ENCODE peak calls at places on chromosomes 16 and 17, in eight cellular contexts. H, U, S, N, A, G, T and O are unnamed samples. For H3K27me3, the result is how much of the 10 kb centered on the place peaks cover.

GRCh38 chr17:10149573-10150399 is 48.6 kb downstream of the GAS7 start:
- DNase-seq in H (no peak), U (peak), S (no peak), N (peak), A (peak), G (no peak), T (peak), O (no peak)

GRCh38 chr17:62140836-62141235 is 75.8 kb upstream of the MED13 start:
- DNase-seq in H (no peak), U (no peak), S (no peak), N (no peak), A (no peak), G (no peak), T (peak), O (no peak)

GRCh38 chr17:65049085-65049756 is 7.3 kb downstream of the GNA13 start:
- DNase-seq in H (no peak), U (no peak), S (no peak), N (no peak), A (no peak), G (no peak), T (no peak), O (no peak)

GRCh38 chr17:30236297-30236624 is 764 bp upstream of the SLC6A4 start:
- DNase-seq in H (no peak), U (no peak), S (no peak), N (no peak), A (no peak), G (no peak), T (no peak), O (no peak)

GRCh38 chr17:79473111-79473835 is 137.6 kb downstream of the RBFOX3 start:
- DNase-seq in H (no peak), U (no peak), S (no peak), N (peak), A (peak), G (no peak), T (no peak), O (no peak)

GRCh38 chr17:35315283-35315682 is 58.1 kb downstream of the SLFN11 start:
- DNase-seq in H (no peak), U (no peak), S (no peak), N (peak), A (peak), G (peak), T (peak), O (no peak)

GRCh38 chr16:3974751-3975150 is 94.2 kb upstream of the CREBBP start:
- DNase-seq in H (no peak), U (no peak), S (no peak), N (no peak), A (no peak), G (no peak), T (no peak), O (no peak)

GRCh38 chr17:48155889-48156670 is 48.5 kb downstream of the SNX11 start:
- DNase-seq in H (no peak), U (no peak), S (no peak), N (no peak), A (no peak), G (no peak), T (no peak), O (no peak)

GRCh38 chr16:57194512-57194911 is 8.4 kb downstream of the RSPRY1 start:
- DNase-seq in H (peak), U (no peak), S (no peak), N (peak), A (peak), G (no peak), T (no peak), O (no peak)

GRCh38 chr17:73713136-73713535 is 68.9 kb upstream of the SDK2 start:
- DNase-seq in H (no peak), U (no peak), S (no peak), N (no peak), A (no peak), G (no peak), T (no peak), O (no peak)

GRCh38 chr17:8470447-8471047 is 34.9 kb downstream of the NDEL1 start:
- DNase-seq in H (no peak), U (no peak), S (peak), N (no peak), A (peak), G (peak), T (no peak), O (no peak)

GRCh38 chr17:17127730-17128291 is 78.3 kb downstream of the PLD6 start:
- DNase-seq in H (no peak), U (no peak), S (no peak), N (no peak), A (no peak), G (no peak), T (no peak), O (no peak)

GRCh38 chr17:38967290-38967738 is at the start of gene FBXO47:
- DNase-seq in H (no peak), U (no peak), S (peak), N (no peak), A (peak), G (peak), T (peak), O (peak)

GRCh38 chr17:75897076-75898019 is 597 bp upstream of the TRIM65 start:
- DNase-seq in H (no peak), U (no peak), S (no peak), N (no peak), A (no peak), G (no peak), T (no peak), O (no peak)

GRCh38 chr16:4604401-4604800 is 10.3 kb downstream of the UBALD1 start:
- DNase-seq in H (peak), U (no peak), S (no peak), N (no peak), A (no peak), G (no peak), T (no peak), O (no peak)

GRCh38 chr16:3292604-3293003 is 9.3 kb downstream of the ZNF263 start:
- DNase-seq in H (no peak), U (no peak), S (no peak), N (peak), A (peak), G (no peak), T (no peak), O (no peak)

GRCh38 chr16:730666-731509 is 4.0 kb downstream of the HAGHL start:
- DNase-seq in H (no peak), U (no peak), S (no peak), N (no peak), A (no peak), G (no peak), T (no peak), O (no peak)

GRCh38 chr16:48960830-48961229 is 320.8 kb downstream of the CBLN1 start:
- DNase-seq in H (no peak), U (no peak), S (no peak), N (peak), A (no peak), G (no peak), T (no peak), O (no peak)

GRCh38 chr17:3585826-3586225 is 23.4 kb downstream of the TRPV1 start:
- DNase-seq in H (no peak), U (no peak), S (no peak), N (no peak), A (no peak), G (no peak), T (no peak), O (no peak)

GRCh38 chr17:692116-692515 is 22.5 kb downstream of the VPS53 start:
- DNase-seq in H (no peak), U (no peak), S (no peak), N (peak), A (peak), G (no peak), T (no peak), O (no peak)

GRCh38 chr16:87086156-87086555 is 231.0 kb downstream of the C16orf95 start:
- DNase-seq in H (no peak), U (no peak), S (no peak), N (peak), A (peak), G (no peak), T (no peak), O (no peak)

GRCh38 chr17:71428897-71429296 is 691.9 kb upstream of the SOX9 start:
- DNase-seq in H (no peak), U (no peak), S (no peak), N (no peak), A (no peak), G (no peak), T (no peak), O (no peak)

GRCh38 chr16:3274947-3275346 is 8.3 kb upstream of the ZNF263 start:
- DNase-seq in H (no peak), U (no peak), S (no peak), N (no peak), A (no peak), G (no peak), T (no peak), O (no peak)

GRCh38 chr17:80847506-80848230 is 144.0 kb upstream of the CHMP6 start:
- DNase-seq in H (no peak), U (peak), S (peak), N (no peak), A (no peak), G (no peak), T (no peak), O (no peak)

GRCh38 chr16:21568502-21569189 is 30.7 kb upstream of the METTL9 start:
- DNase-seq in H (no peak), U (no peak), S (peak), N (peak), A (no peak), G (no peak), T (no peak), O (no peak)

GRCh38 chr16:11563493-11564040 is 23.2 kb downstream of the LITAF start:
- DNase-seq in H (no peak), U (no peak), S (no peak), N (no peak), A (no peak), G (no peak), T (no peak), O (no peak)

GRCh38 chr17:27069842-27070508 is 223.9 kb upstream of the WSB1 start:
- DNase-seq in H (no peak), U (no peak), S (no peak), N (no peak), A (no peak), G (no peak), T (no peak), O (no peak)

GRCh38 chr17:56203430-56203829 is 50.2 kb downstream of the ANKFN1 start:
- DNase-seq in H (peak), U (no peak), S (no peak), N (peak), A (no peak), G (no peak), T (no peak), O (no peak)

GRCh38 chr17:1796800-1797199 is 32.9 kb downstream of the SMYD4 start:
- DNase-seq in H (no peak), U (no peak), S (no peak), N (no peak), A (no peak), G (no peak), T (no peak), O (no peak)

GRCh38 chr17:19317359-19318095 is 45.0 kb downstream of the B9D1 start:
- DNase-seq in H (no peak), U (peak), S (peak), N (no peak), A (peak), G (peak), T (peak), O (no peak)

GRCh38 chr17:78174332-78174869 is 6.0 kb downstream of the SYNGR2 start:
- DNase-seq in H (no peak), U (no peak), S (peak), N (peak), A (no peak), G (peak), T (peak), O (peak)

GRCh38 chr16:3857189-3858013 is 23.1 kb downstream of the CREBBP start:
- DNase-seq in H (no peak), U (no peak), S (no peak), N (no peak), A (peak), G (no peak), T (peak), O (no peak)

GRCh38 chr17:48868916-48869500 is 23.6 kb upstream of the ATP5MC1 start:
- DNase-seq in H (no peak), U (no peak), S (no peak), N (no peak), A (no peak), G (no peak), T (no peak), O (no peak)

GRCh38 chr16:12874135-12874534 is 27.3 kb upstream of the SHISA9 start:
- DNase-seq in H (no peak), U (no peak), S (no peak), N (peak), A (peak), G (no peak), T (no peak), O (no peak)

GRCh38 chr17:6666557-6666956 is 15.0 kb downstream of the C17orf100 start:
- DNase-seq in H (no peak), U (no peak), S (no peak), N (no peak), A (no peak), G (no peak), T (no peak), O (no peak)
- H3K27me3 ChIP-seq in H (under half), U (under half), S (under half), N (under half), A (under half), G (under half), T (under half), O (under half)

GRCh38 chr17:42844271-42844670 is at the start of gene AOC2:
- DNase-seq in H (no peak), U (no peak), S (no peak), N (no peak), A (no peak), G (no peak), T (no peak), O (no peak)

GRCh38 chr17:42844761-42845555 is 578 bp downstream of the AOC2 start:
- DNase-seq in H (no peak), U (no peak), S (no peak), N (no peak), A (no peak), G (no peak), T (no peak), O (no peak)

GRCh38 chr17:42845918-42846593 is 1.7 kb downstream of the AOC2 start:
- DNase-seq in H (no peak), U (no peak), S (no peak), N (peak), A (no peak), G (no peak), T (no peak), O (no peak)

GRCh38 chr17:42846594-42847280 is 2.4 kb downstream of the AOC2 start:
- DNase-seq in H (no peak), U (no peak), S (no peak), N (no peak), A (no peak), G (no peak), T (peak), O (no peak)

GRCh38 chr17:42845556-42845917 is 1.2 kb downstream of the AOC2 start:
- DNase-seq in H (no peak), U (no peak), S (no peak), N (no peak), A (no peak), G (no peak), T (no peak), O (no peak)
- TF ChIP-seq CTCF in H (no peak), U (no peak), S (no peak), N (no peak), A (no peak), G (no peak), T (no peak), O (no peak)

GRCh38 chr16:23673971-23674614 is 4.6 kb upstream of the PLK1 start:
- DNase-seq in H (no peak), U (no peak), S (no peak), N (no peak), A (no peak), G (no peak), T (no peak), O (no peak)

GRCh38 chr16:23668225-23668624 is 10.5 kb upstream of the PLK1 start:
- DNase-seq in H (no peak), U (no peak), S (no peak), N (no peak), A (no peak), G (no peak), T (no peak), O (no peak)

GRCh38 chr16:23666919-23667659 is 11.6 kb upstream of the PLK1 start:
- DNase-seq in H (no peak), U (no peak), S (no peak), N (no peak), A (no peak), G (no peak), T (no peak), O (no peak)

GRCh38 chr16:23668873-23669272 is 9.8 kb upstream of the PLK1 start:
- DNase-seq in H (no peak), U (no peak), S (no peak), N (no peak), A (no peak), G (no peak), T (no peak), O (no peak)

GRCh38 chr16:23670137-23670776 is 8.4 kb upstream of the PLK1 start:
- DNase-seq in H (no peak), U (no peak), S (no peak), N (peak), A (peak), G (no peak), T (no peak), O (no peak)
- H3K4me3 ChIP-seq in H (no peak), U (no peak), S (no peak), N (no peak), A (no peak), G (no peak), T (no peak), O (no peak)

GRCh38 chr16:66294507-66294906 is 72.0 kb upstream of the CDH5 start:
- DNase-seq in H (no peak), U (no peak), S (no peak), N (no peak), A (no peak), G (no peak), T (no peak), O (no peak)
- H3K27me3 ChIP-seq in H (under half), U (under half), S (under half), N (under half), A (under half), G (under half), T (under half), O (under half)

DNA sequence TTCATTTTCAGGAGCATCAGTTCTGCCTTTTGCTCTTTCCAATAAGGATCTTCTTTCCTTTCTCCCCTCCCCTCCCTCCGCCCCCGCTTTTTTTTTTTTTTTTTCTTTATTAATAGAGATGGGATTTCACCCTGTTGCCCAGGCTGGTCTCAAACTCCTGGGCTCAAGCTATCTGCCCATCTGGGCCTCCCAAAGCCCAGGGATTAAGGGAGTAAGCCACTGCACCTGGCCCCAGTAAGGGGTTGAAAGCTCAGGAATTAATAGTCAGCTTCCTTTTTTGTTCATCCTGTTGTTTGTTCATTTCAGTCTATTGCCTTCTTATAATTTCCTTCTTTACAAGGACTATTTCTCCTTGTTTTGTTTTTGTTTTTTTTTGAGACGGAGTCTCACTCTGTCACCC is 7.9 kb upstream of the C17orf58 start:
- DNase-seq in H (no peak), U (no peak), S (no peak), N (no peak), A (no peak), G (no peak), T (no peak), O (no peak)
- TF ChIP-seq CTCF in H (no peak), U (no peak), S (no peak), N (no peak), A (no peak), G (no peak), T (no peak), O (no peak)

DNA sequence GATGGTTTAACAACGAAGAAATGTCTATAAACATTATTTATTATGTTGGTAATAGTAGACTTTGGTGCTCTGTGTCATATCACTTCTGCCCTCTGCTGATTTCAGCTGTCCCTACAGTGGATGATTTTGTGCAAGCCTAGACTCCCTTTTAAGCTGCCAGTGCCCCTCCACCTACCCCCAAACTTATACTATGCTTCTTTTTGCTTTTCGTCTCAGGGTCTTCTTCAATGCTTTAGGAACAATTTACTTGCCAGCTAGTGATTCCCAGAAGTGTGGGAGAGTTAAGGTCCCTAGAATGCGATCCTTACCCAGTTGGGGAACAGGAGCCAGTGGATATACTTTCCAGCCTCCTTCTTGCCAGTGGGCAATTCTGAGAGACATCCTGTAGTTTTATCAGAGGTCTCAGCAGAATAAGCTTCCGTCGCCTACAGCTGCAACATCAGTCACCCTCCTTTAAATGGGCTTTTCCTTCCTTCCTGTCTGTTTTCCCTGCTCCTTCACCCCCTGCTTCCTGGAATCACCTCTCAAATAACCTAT is 4.1 kb downstream of the ICAM2 start:
- DNase-seq in H (peak), U (peak), S (no peak), N (no peak), A (no peak), G (no peak), T (no peak), O (no peak)
- H3K4me3 ChIP-seq in H (no peak), U (peak), S (peak), N (no peak), A (no peak), G (no peak), T (no peak), O (no peak)

GRCh38 chr17:81967533-81968395 is 6.8 kb upstream of the NOTUM start:
- DNase-seq in H (peak), U (peak), S (peak), N (peak), A (peak), G (peak), T (peak), O (no peak)

GRCh38 chr17:81966343-81967243 is 5.6 kb upstream of the NOTUM start:
- DNase-seq in H (peak), U (no peak), S (no peak), N (no peak), A (no peak), G (peak), T (peak), O (no peak)

GRCh38 chr17:81968850-81969812 is 8.1 kb upstream of the NOTUM start:
- DNase-seq in H (no peak), U (no peak), S (no peak), N (no peak), A (no peak), G (no peak), T (no peak), O (no peak)

GRCh38 chr17:81967244-81967532 is 6.2 kb upstream of the NOTUM start:
- DNase-seq in H (no peak), U (no peak), S (no peak), N (no peak), A (no peak), G (no peak), T (no peak), O (no peak)

GRCh38 chr17:81968396-81968745 is 7.4 kb upstream of the NOTUM start:
- DNase-seq in H (no peak), U (no peak), S (no peak), N (no peak), A (no peak), G (no peak), T (no peak), O (no peak)
- H3K27me3 ChIP-seq in H (under half), U (under half), S (under half), N (under half), A (under half), G (under half), T (under half), O (under half)